ENCODE peak calls at places on chromosomes 3 and 15, in five cellular contexts. U is astrocyte of the spinal cord, K is mammary epithelial cell, P is omental fat pad, O is RWPE2. C is an unnamed sample.

GRCh38 chr15:101617390-101617965 is 34.7 kb downstream of the TM2D3 start:
- DNase-seq in O (no peak), P (no peak), K (no peak), U (no peak), C (no peak)

GRCh38 chr15:73244333-73244732 is 124.4 kb downstream of the HCN4 start:
- DNase-seq in K (peak), U (no peak), P (no peak), O (no peak), C (peak)

GRCh38 chr3:64939747-64940450 is 252.1 kb upstream of the ADAMTS9 start:
- DNase-seq in K (no peak), P (no peak), U (no peak), O (no peak), C (no peak)

GRCh38 chr15:36479200-36479896 is 100.1 kb upstream of the CDIN1 start:
- DNase-seq in K (no peak), O (no peak), P (no peak), U (no peak), C (peak)

GRCh38 chr3:62817678-62818077 is 57.5 kb downstream of the CADPS start:
- DNase-seq in K (no peak), P (no peak), O (no peak), U (no peak), C (no peak)

GRCh38 chr15:63905558-63906265 is 72.0 kb upstream of the HERC1 start:
- DNase-seq in U (no peak), O (no peak), K (no peak), P (no peak), C (no peak)

GRCh38 chr15:73464602-73465001 is 21.6 kb downstream of the REC114 start:
- DNase-seq in P (no peak), K (no peak), O (no peak), U (no peak), C (no peak)

GRCh38 chr15:90571063-90571541 is 41.4 kb downstream of the CRTC3 start:
- DNase-seq in P (no peak), O (no peak), U (no peak), K (no peak), C (no peak)

GRCh38 chr3:120153294-120153693 is 59.0 kb upstream of the GSK3B start:
- DNase-seq in U (peak), K (peak), O (no peak), P (no peak), C (peak)

GRCh38 chr15:66702770-66703539 is 919 bp downstream of the SMAD6 start:
- DNase-seq in O (no peak), P (no peak), U (no peak), K (no peak), C (no peak)

GRCh38 chr3:62371032-62371734 is 2.2 kb downstream of the FEZF2 start:
- DNase-seq in P (no peak), O (no peak), U (no peak), K (no peak), C (no peak)

GRCh38 chr3:194539498-194539897 is 52.7 kb upstream of the ATP13A3 start:
- DNase-seq in P (no peak), U (no peak), K (no peak), O (no peak), C (no peak)
- TF ChIP-seq CTCF in P (no peak), U (no peak), K (no peak), O (no peak), C (no peak)

GRCh38 chr3:13673207-13673606 is 124.3 kb downstream of the FBLN2 start:
- DNase-seq in K (no peak), U (no peak), O (no peak), P (no peak), C (no peak)
- TF ChIP-seq CTCF in K (peak), U (peak), O (peak), P (no peak), C (peak)

GRCh38 chr3:112090899-112091586 is 4.9 kb downstream of the C3orf52 start:
- DNase-seq in U (no peak), K (no peak), O (no peak), P (no peak), C (no peak)
- TF ChIP-seq CTCF in U (no peak), K (no peak), O (no peak), P (no peak), C (no peak)

GRCh38 chr3:32869513-32870047 is 51.8 kb downstream of the TRIM71 start:
- DNase-seq in O (no peak), K (no peak), U (no peak), P (no peak), C (no peak)

GRCh38 chr3:32872487-32873382 is 54.9 kb downstream of the TRIM71 start:
- DNase-seq in O (no peak), K (no peak), P (no peak), U (peak), C (no peak)

GRCh38 chr3:32868719-32869512 is 51.1 kb downstream of the TRIM71 start:
- DNase-seq in U (no peak), O (no peak), K (no peak), P (no peak), C (no peak)

GRCh38 chr3:32867954-32868353 is 50.2 kb downstream of the TRIM71 start:
- DNase-seq in O (no peak), K (no peak), U (no peak), P (no peak), C (no peak)

GRCh38 chr3:32870373-32871091 is 52.7 kb downstream of the TRIM71 start:
- DNase-seq in O (no peak), P (no peak), K (no peak), U (no peak), C (no peak)
- TF ChIP-seq CTCF in O (no peak), P (no peak), K (no peak), U (no peak), C (no peak)

GRCh38 chr3:190671658-190672057 is 157.8 kb downstream of the IL1RAP start:
- DNase-seq in U (peak), P (no peak), O (no peak), K (no peak), C (no peak)
- TF ChIP-seq CTCF in U (no peak), P (no peak), O (no peak), K (no peak), C (no peak)

GRCh38 chr3:13505147-13506130 is 25.3 kb downstream of the HDAC11 start:
- DNase-seq in K (no peak), O (no peak), U (no peak), P (no peak), C (no peak)

GRCh38 chr3:13507247-13507790 is 27.2 kb downstream of the HDAC11 start:
- DNase-seq in U (no peak), P (no peak), K (no peak), O (no peak), C (no peak)

GRCh38 chr3:13506680-13507079 is 26.6 kb downstream of the HDAC11 start:
- DNase-seq in K (no peak), O (no peak), U (no peak), P (no peak), C (no peak)

GRCh38 chr3:13507791-13508339 is 27.8 kb downstream of the HDAC11 start:
- DNase-seq in U (peak), P (no peak), O (no peak), K (peak), C (no peak)

DNA sequence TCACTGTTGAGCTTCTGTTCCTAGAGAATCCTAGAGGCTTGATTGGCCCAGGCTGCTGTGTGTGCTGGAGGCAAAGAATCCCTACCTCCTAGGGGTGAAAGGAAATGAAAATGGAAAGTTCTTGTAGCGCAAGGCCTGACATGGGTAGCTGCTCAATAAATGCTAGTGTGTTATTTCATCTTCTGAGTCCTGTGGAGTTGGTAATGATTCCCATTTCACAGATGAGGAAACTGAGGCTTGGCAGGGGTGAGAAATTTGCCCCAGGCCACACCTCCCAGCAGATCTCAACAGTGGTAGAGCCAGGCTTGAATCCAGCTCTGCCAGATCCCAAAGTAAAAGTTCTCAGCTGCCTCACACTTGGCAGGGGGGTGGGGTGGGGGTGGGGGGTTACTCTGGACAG is 26.1 kb downstream of the HDAC11 start:
- DNase-seq in K (no peak), U (no peak), P (no peak), O (no peak), C (no peak)
- TF ChIP-seq CTCF in K (no peak), U (no peak), P (no peak), O (no peak), C (no peak)

DNA sequence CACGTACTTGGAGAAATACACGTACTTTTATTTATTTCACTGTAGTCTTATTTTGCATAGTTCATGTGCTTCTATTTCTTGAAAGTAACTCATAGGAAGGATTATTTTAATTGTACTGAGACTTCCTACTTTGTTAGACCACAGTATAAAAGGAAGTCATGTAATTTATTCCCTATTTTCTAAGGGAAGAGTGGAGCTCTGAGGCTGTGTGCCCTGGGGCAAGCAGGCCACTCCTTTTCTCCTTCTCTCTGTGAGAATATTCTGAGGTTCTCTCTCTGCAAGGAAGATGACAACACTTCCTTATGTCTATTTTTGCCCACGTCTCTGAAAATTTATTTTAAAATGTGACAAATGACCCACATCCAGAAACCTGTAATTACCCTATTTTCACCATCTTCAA is 10.9 kb downstream of the KCTD6 start:
- DNase-seq in P (no peak), O (no peak), K (no peak), U (no peak), C (no peak)
- TF ChIP-seq CTCF in P (no peak), O (no peak), K (no peak), U (no peak), C (no peak)